ENCODE peak calls at places on chromosomes 13 and 19, in four cellular contexts. Q is neural progenitor cell, V is cardiac muscle cell, W is pancreas. E is an unnamed sample. For H3K9me3 and H3K4me1, the result is how much of the 10 kb centered on the place peaks cover.

GRCh38 chr19:38389101-38389925 is 816 bp downstream of the SPRED3 start:
- DNase-seq in V (peak), W (no peak), Q (peak), E (peak)

GRCh38 chr13:111269508-111269907 is 50.9 kb upstream of the TEX29 start:
- DNase-seq in V (no peak), W (no peak), Q (no peak), E (peak)

GRCh38 chr13:95176611-95177259 is 124.5 kb downstream of the ABCC4 start:
- DNase-seq in Q (no peak), W (no peak), V (no peak), E (no peak)

GRCh38 chr19:52735734-52736133 is 890 bp upstream of the ZNF611 start:
- DNase-seq in V (peak), Q (peak), W (peak), E (no peak)

GRCh38 chr13:100984349-100984748 is 309.8 kb upstream of the TMTC4 start:
- DNase-seq in Q (no peak), V (no peak), W (no peak), E (no peak)

GRCh38 chr13:35840991-35841604 is 290.1 kb downstream of the DCLK1 start:
- DNase-seq in W (no peak), V (no peak), Q (no peak), E (no peak)

GRCh38 chr13:29905845-29906244 is 55.4 kb upstream of the UBL3 start:
- DNase-seq in V (no peak), W (peak), Q (no peak), E (no peak)

GRCh38 chr13:109784590-109785140 is 1.7 kb downstream of the IRS2 start:
- DNase-seq in Q (peak), V (peak), W (peak), E (peak)

GRCh38 chr19:14136509-14137281 is at the start of gene ASF1B:
- DNase-seq in W (peak), Q (peak), V (peak), E (peak)

GRCh38 chr13:42747399-42747873 is 33.9 kb upstream of the FAM216B start:
- DNase-seq in W (no peak), Q (no peak), V (no peak), E (peak)

GRCh38 chr19:53537126-53537522 is 821 bp upstream of the ZNF331 start:
- DNase-seq in Q (no peak), V (no peak), W (no peak), E (no peak)

GRCh38 chr13:75633285-75633684 is 2.8 kb upstream of the LMO7 start:
- DNase-seq in W (no peak), V (no peak), Q (no peak), E (peak)

GRCh38 chr13:99809931-99810330 is 161.6 kb downstream of the ZIC5 start:
- DNase-seq in V (no peak), W (no peak), Q (no peak), E (no peak)

GRCh38 chr19:46009530-46010510 is 13.0 kb downstream of the PGLYRP1 start:
- DNase-seq in W (peak), Q (peak), V (peak), E (peak)

GRCh38 chr19:49924004-49924880 is 4.8 kb upstream of the ATF5 start:
- DNase-seq in Q (no peak), W (no peak), V (no peak), E (no peak)

GRCh38 chr13:50299546-50300249 is 284.5 kb downstream of the KCNRG start:
- DNase-seq in Q (no peak), V (no peak), W (no peak), E (no peak)

GRCh38 chr19:38556521-38557174 is 61.1 kb downstream of the MAP4K1 start:
- DNase-seq in V (no peak), W (no peak), Q (no peak), E (no peak)

GRCh38 chr13:109330941-109331340 is 455.4 kb downstream of the IRS2 start:
- DNase-seq in Q (no peak), V (no peak), W (no peak), E (peak)

GRCh38 chr13:63421113-63421512 is 2005.5 kb upstream of the PCDH20 start:
- DNase-seq in W (no peak), Q (no peak), V (no peak), E (no peak)

GRCh38 chr19:17489392-17490030 is 19.2 kb downstream of the SLC27A1 start:
- DNase-seq in V (no peak), W (no peak), Q (no peak), E (no peak)

GRCh38 chr13:34863360-34864135 is 78.5 kb upstream of the NBEA start:
- DNase-seq in W (no peak), V (no peak), Q (no peak), E (no peak)

GRCh38 chr13:110193491-110193890 is 113.5 kb downstream of the COL4A1 start:
- DNase-seq in W (no peak), Q (no peak), V (no peak), E (no peak)

GRCh38 chr13:29136341-29136740 is 316.2 kb downstream of the MTUS2 start:
- DNase-seq in V (no peak), W (no peak), Q (no peak), E (no peak)

GRCh38 chr13:21872795-21873194 is 201.9 kb downstream of the FGF9 start:
- DNase-seq in Q (no peak), W (no peak), V (no peak), E (no peak)

GRCh38 chr13:31236211-31236786 is 36.5 kb downstream of the B3GLCT start:
- DNase-seq in Q (peak), W (no peak), V (peak), E (no peak)

GRCh38 chr19:1855040-1855827 is 7.0 kb upstream of the REXO1 start:
- DNase-seq in Q (peak), V (peak), W (peak), E (peak)

GRCh38 chr13:69567514-69567913 is 540.1 kb upstream of the ATXN8OS start:
- DNase-seq in W (no peak), Q (no peak), V (no peak), E (no peak)

GRCh38 chr13:78862460-78862859 is 203.5 kb upstream of the OBI1 start:
- DNase-seq in V (no peak), W (no peak), Q (no peak), E (no peak)

GRCh38 chr13:29480893-29481525 is 114.5 kb downstream of the SLC7A1 start:
- DNase-seq in Q (no peak), V (no peak), W (no peak), E (no peak)

GRCh38 chr13:28239374-28239773 is 101.0 kb downstream of the PAN3 start:
- DNase-seq in V (no peak), Q (no peak), W (no peak), E (no peak)

GRCh38 chr13:102440259-102440936 is 38.5 kb upstream of the FGF14 start:
- DNase-seq in Q (no peak), V (no peak), W (peak), E (no peak)

GRCh38 chr13:48236528-48237353 is 3.7 kb downstream of the ITM2B start:
- DNase-seq in V (peak), W (no peak), Q (no peak), E (no peak)

GRCh38 chr19:45922281-45922680 is 7.7 kb upstream of the NANOS2 start:
- DNase-seq in Q (peak), W (no peak), V (no peak), E (no peak)

GRCh38 chr13:105979586-105979985 is 555.9 kb downstream of the EFNB2 start:
- DNase-seq in W (peak), V (peak), Q (peak), E (no peak)

GRCh38 chr13:37656247-37656940 is 57.8 kb upstream of the POSTN start:
- DNase-seq in W (no peak), Q (no peak), V (no peak), E (peak)

GRCh38 chr19:18388328-18389094 is 2.6 kb downstream of the GDF15 start:
- DNase-seq in Q (peak), V (peak), W (peak), E (no peak)

GRCh38 chr19:8910775-8911414 is 78.7 kb downstream of the MBD3L1 start:
- DNase-seq in V (no peak), W (no peak), Q (no peak), E (no peak)

GRCh38 chr19:8915997-8916396 is 83.8 kb downstream of the MBD3L1 start:
- DNase-seq in Q (no peak), V (no peak), W (no peak), E (no peak)
- H3K9me3 ChIP-seq in Q (under half), V (under half), W (under half), E (under half)

DNA sequence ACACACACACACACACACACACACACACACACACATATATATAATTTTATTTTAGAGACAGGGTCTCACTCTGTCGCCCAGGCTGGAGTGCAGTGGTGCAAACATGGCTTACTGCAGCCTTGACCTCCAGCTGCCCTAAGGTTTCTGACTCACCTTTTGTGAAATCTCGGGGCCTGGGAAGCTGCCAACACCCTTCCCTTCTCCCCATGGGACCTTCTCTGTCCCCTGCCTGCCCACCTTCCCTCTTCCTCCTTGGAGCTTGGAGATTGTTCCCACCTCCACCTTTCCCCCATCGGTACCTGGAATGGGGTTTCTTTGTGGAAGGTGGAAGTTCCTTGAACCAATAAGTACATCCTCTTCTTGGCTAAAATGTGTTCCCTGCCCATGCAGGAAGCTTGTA is 6.3 kb downstream of the ARRDC5 start:
- DNase-seq in W (no peak), V (no peak), Q (no peak), E (no peak)
- H3K27ac ChIP-seq in W (no peak), V (no peak), Q (no peak), E (no peak)

DNA sequence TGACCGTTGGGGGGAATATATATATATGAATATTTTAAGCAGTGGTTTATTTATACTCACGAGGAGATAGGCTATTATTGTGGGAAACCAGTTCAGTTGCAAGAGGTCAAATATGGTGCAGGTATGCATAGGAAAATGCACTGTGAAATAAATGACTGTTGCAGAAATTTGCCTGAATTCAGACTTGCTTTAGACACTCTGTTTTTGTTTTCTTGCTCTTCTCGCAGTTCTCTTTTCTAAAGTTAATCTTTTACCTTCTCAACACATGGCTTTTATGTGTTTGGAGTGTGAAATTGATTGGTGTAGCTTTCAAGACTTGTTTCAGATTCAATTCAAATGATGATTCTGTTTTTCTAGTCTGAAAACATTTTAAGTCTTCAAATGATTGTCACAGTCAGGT is 109.7 kb downstream of the LRCH1 start:
- DNase-seq in V (no peak), W (no peak), Q (no peak), E (no peak)
- H3K4me1 ChIP-seq in V (half or more), W (under half), Q (under half), E (under half)

GRCh38 chr19:56831279-56831678 is 9.2 kb downstream of the PEG3 start:
- DNase-seq in W (no peak), V (no peak), Q (no peak), E (no peak)

GRCh38 chr19:56834564-56835375 is 5.8 kb downstream of the PEG3 start:
- DNase-seq in Q (no peak), W (no peak), V (no peak), E (no peak)

GRCh38 chr19:56829586-56829985 is 10.9 kb downstream of the PEG3 start:
- DNase-seq in V (no peak), W (no peak), Q (no peak), E (no peak)

GRCh38 chr19:56836059-56836458 is 4.5 kb downstream of the PEG3 start:
- DNase-seq in Q (no peak), W (no peak), V (no peak), E (no peak)

DNA sequence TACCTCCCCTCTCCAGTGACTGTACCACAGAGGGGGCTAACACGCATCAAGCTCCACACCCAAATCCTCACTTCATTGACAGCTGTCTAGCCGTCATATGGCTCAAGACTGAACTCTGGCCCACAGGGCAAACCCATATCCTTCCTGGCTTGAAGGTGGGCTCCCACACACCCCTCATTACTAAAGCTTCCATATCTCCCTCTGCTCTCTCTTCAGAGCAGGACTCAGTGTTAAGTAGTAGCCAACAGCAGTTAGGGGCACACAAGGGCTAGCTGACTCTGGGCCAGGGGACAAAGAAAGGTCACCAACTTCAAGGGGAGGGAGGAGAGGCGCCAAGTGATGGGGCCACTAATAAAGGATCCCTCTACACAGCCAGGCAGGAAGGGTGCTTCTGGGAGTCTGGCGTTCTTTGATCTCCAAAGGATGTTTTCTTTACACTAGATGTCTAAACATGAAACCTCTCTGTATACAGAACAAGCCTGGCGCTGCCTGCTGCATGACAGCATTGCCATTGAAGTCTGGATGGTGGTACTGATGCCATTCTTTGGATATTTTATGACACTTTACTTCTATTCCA is 8.1 kb downstream of the PEG3 start:
- DNase-seq in W (no peak), V (no peak), Q (no peak), E (no peak)
- H3K9me3 ChIP-seq in W (under half), V (under half), Q (under half), E (under half)

GRCh38 chr19:43784981-43785808 is 4.4 kb upstream of the KCNN4 start:
- DNase-seq in W (peak), V (peak), Q (peak), E (peak)

GRCh38 chr19:43783636-43784035 is 2.9 kb upstream of the KCNN4 start:
- DNase-seq in W (no peak), V (no peak), Q (no peak), E (no peak)

GRCh38 chr19:43782311-43782660 is 1.5 kb upstream of the KCNN4 start:
- DNase-seq in W (no peak), V (no peak), Q (no peak), E (no peak)

GRCh38 chr19:43782689-43783231 is 2.0 kb upstream of the KCNN4 start:
- DNase-seq in Q (no peak), V (no peak), W (no peak), E (no peak)

DNA sequence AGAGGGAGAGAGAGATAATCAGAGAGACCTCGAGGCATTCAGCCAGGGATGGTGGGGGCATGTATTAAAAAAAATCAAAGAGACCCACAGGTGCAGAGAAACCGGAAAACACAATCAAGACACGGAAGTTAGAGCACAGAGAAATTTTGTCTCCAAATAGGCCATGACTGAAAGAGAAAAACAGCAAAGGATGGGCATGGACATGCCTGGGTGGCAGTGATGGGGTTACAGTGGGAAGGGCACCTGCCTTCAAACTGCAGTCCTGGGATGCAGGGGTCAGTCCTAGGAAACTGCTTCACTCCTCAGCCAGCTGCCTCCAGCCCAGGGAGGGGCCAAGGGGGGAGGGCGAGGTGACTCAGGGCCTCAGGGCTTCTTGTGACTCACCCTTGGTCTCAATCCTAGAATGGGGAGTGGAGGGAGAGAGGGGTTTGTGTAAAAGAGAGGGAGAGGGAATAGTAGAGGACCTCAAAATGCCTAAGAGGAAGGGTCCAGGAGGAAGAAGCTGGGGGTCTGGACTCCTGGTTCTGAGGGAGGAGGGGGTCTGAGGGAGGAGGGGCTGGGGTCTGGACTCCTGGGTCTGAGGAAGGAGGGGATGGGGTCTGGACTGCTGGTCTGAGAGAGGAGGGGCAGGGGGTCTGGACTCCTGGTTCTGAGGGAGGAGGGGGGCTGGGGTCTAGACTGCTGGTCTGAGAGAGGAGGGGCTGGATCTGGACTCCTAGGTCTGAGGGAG is 3.6 kb upstream of the KCNN4 start:
- DNase-seq in V (no peak), Q (no peak), W (no peak), E (peak)
- H3K27ac ChIP-seq in V (no peak), Q (no peak), W (no peak), E (peak)

DNA sequence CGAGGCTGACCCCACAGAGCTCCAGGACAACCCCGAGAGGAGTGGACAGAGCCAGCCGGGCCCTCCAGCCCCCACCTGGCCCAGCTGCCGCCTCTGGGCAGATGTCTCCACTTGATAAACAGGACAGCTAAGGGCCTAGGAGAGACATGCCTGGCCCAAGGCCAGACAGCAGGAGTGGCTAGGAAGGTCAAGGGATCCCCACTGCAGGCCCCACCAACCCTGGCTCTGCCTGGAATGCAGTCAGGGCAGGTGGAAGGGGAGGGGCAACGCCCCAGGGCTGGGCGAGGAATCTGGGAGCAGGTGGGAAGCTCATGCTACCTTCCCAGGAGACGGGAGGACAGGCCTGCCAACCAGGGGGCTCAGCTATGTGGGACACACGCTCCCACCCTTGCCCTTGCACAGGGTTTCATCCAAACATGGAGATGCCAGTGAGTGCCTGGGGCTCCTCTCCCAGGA is 25.2 kb downstream of the SH3GL1 start:
- DNase-seq in W (peak), V (peak), Q (no peak), E (peak)
- H3K4me1 ChIP-seq in W (half or more), V (under half), Q (under half), E (under half)

DNA sequence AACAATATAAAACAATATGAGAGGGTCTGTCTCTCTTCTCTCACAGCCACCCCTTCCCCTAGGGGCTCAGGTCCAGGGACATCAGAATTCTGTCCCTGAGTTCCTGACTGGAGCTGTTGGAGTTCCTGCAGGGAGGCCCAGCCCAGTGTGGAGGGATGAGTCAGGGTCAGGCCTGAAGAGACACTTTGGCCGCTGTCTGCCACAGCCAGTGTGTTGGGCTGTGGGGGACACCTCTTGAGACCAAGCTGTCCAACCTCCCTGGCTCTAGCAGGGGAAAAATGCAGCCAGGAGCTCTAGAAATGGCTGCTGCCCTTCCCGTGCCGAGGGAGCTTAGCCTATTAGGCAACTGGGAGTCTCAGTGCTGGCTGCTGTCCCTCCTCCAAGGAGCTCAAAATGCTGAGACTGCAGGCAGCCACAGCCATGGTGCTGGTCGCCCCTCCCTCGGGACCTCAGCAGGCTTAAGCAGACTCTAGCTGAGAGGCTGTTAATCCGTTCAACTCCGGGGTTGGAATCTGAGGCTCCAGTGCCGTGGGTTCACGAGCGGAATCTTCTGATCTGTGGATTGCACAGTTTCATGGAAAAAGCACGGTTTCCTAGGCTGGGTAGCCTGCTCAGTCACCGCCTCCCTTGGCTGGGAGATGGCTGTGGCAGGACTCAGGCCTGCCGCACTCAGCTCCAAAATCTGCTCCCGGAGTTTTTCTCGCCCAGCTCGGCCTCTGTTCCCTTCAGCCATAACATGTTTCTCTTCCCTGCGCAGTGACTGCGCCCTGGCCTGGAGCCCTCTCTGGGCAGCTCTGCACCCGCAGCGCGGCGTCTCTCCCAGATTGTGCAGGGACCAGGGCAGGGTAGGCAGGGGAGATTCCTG is 3.8 kb upstream of the ZNF626 start:
- DNase-seq in V (peak), W (no peak), Q (peak), E (no peak)
- H3K9me3 ChIP-seq in V (under half), W (under half), Q (under half), E (under half)